ENCODE peak calls at places on chromosomes 2 and 18, in five cellular contexts. O, L, E, V and T are unnamed samples.

GRCh38 chr2:39380525-39381150 is 56.4 kb downstream of the MAP4K3 start:
- DNase-seq in O (no peak), L (no peak), V (no peak), E (no peak), T (peak; percentile 29)

GRCh38 chr2:16791496-16791895 is 125.9 kb upstream of the CYRIA start:
- DNase-seq in O (no peak), V (no peak), E (no peak), L (no peak), T (no peak)

GRCh38 chr2:138516030-138516704 is 14.6 kb downstream of the SPOPL start:
- DNase-seq in O (no peak), E (no peak), V (no peak), L (peak; percentile 65), T (peak; percentile 69)

GRCh38 chr2:150585221-150585971 is 97.9 kb upstream of the RND3 start:
- DNase-seq in O (no peak), E (no peak), L (no peak), V (no peak), T (peak; percentile 79)

GRCh38 chr2:51795248-51795888 is 763.4 kb upstream of the NRXN1 start:
- DNase-seq in V (peak; percentile 3), L (no peak), E (peak; percentile 32), O (no peak), T (no peak)

GRCh38 chr2:144516417-144516980 is 3.4 kb downstream of the ZEB2 start:
- DNase-seq in E (no peak), V (no peak), O (no peak), L (no peak), T (peak; percentile 52)

GRCh38 chr2:66981074-66981473 is 416.1 kb upstream of the ETAA1 start:
- DNase-seq in E (no peak), L (no peak), V (no peak), O (no peak), T (no peak)

GRCh38 chr2:39996653-39997080 is 217.6 kb upstream of the THUMPD2 start:
- DNase-seq in O (no peak), L (peak; percentile 73), V (peak; percentile 12), E (peak; percentile 66), T (peak; percentile 80)

GRCh38 chr18:74019864-74020263 is 127.8 kb downstream of the FBXO15 start:
- DNase-seq in L (no peak), V (no peak), E (no peak), O (no peak), T (no peak)

GRCh38 chr2:127003028-127003800 is 103.7 kb downstream of the BIN1 start:
- DNase-seq in V (no peak), O (no peak), E (no peak), L (no peak), T (no peak)

GRCh38 chr18:34598136-34598635 is 111.9 kb upstream of the DTNA start:
- DNase-seq in O (no peak), V (no peak), E (no peak), L (no peak), T (no peak)

GRCh38 chr2:157789933-157790511 is 86.1 kb downstream of the ACVR1 start:
- DNase-seq in L (no peak), E (peak; percentile 50), O (no peak), V (no peak), T (no peak)